ENCODE peak calls at places on chromosomes 5 and 9, in nine cellular contexts. H is neural crest cell, B is fibroblast of mammary gland, F is hepatocyte, T is foreskin fibroblast, P is osteocyte, E is RWPE2, U is cardiac muscle cell, G is suprapubic skin. A is an unnamed sample.

GRCh38 chr5:179488464-179488863 is 61.9 kb upstream of the RUFY1 start:
- DNase-seq in H (no peak), B (no peak), F (no peak), T (no peak), P (no peak), E (no peak), U (peak; percentile 63), G (no peak), A (no peak)

GRCh38 chr5:143142596-143143435 is 260.7 kb downstream of the NR3C1 start:
- DNase-seq in H (no peak), B (peak; percentile 78), F (peak; percentile 40), T (no peak), P (no peak), E (peak; percentile 89), U (peak; percentile 85), G (no peak), A (peak; percentile 97)

GRCh38 chr5:42655982-42656660 is 100.5 kb upstream of the CCDC152 start:
- DNase-seq in H (no peak), B (peak; percentile 19), F (no peak), T (peak; percentile 10), P (no peak), E (no peak), U (peak; percentile 54), G (no peak), A (peak; percentile 50)

GRCh38 chr9:134678671-134679443 is 37.3 kb downstream of the COL5A1 start:
- DNase-seq in H (no peak), B (no peak), F (no peak), T (no peak), P (no peak), E (peak; percentile 42), U (no peak), G (no peak), A (no peak)

GRCh38 chr5:65825388-65826328 is 100.7 kb upstream of the ERBIN start:
- DNase-seq in H (no peak), B (no peak), F (peak; percentile 26), T (no peak), P (no peak), E (no peak), U (no peak), G (no peak), A (no peak)

GRCh38 chr5:138716456-138716924 is 36.7 kb upstream of the CTNNA1 start:
- DNase-seq in H (no peak), B (no peak), F (no peak), T (no peak), P (no peak), E (no peak), U (peak; percentile 53), G (no peak), A (peak; percentile 55)

GRCh38 chr9:92048924-92049625 is 66.1 kb downstream of the SPTLC1 start:
- DNase-seq in H (no peak), B (no peak), F (peak; percentile 47), T (peak; percentile 64), P (no peak), E (no peak), U (no peak), G (no peak), A (no peak)

GRCh38 chr5:87876616-87877015 is 392.0 kb downstream of the TMEM161B start:
- DNase-seq in H (no peak), B (no peak), F (no peak), T (no peak), P (no peak), E (no peak), U (no peak), G (no peak), A (no peak)

GRCh38 chr9:118522093-118523028 is 818.2 kb downstream of the TLR4 start:
- DNase-seq in H (peak; percentile 49), B (peak; percentile 62), F (peak; percentile 74), T (peak; percentile 4), P (no peak), E (no peak), U (peak; percentile 37), G (no peak), A (peak; percentile 73)

GRCh38 chr9:134379774-134380431 is 53.6 kb downstream of the RXRA start:
- DNase-seq in H (no peak), B (peak; percentile 20), F (no peak), T (no peak), P (peak; percentile 91), E (peak; percentile 94), U (no peak), G (no peak), A (peak; percentile 91)

GRCh38 chr5:121366515-121366914 is 485.2 kb upstream of the FTMT start:
- DNase-seq in H (no peak), B (peak; percentile 48), F (no peak), T (peak; percentile 62), P (no peak), E (no peak), U (no peak), G (no peak), A (peak; percentile 58)

DNA sequence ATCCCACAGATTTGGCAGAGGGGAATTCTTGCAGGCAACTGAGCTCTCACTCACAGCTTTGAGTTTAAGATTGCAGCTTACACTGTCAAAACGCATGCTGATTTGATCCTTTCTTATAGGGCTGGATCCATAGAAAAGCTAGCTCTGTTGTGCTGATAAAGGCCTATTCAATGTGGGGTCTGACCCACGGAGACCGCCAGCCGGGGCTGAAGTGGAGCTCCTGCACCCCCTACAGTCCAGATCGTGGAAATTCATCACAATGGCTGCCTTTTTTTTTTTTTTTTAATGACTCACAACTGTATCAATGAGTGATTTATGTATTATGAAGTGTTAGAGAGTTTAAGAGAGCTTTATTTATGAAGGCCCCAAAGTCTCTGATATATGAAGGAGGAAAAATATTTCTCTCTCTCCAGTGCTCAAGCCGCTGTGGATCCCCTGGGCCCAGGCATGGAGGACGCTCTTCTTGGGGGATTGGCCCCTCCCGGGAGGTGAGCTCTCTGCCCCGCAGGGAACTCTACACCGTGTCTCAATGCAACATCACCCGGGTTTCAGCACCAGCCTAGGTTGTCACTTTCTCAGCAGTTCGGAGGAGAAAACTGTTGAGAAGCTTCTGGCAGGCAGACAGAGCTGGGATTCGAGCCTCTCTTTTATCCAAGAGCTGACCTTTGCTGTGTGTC is 700.2 kb downstream of the IRX1 start:
- DNase-seq in H (peak; percentile 62), B (no peak), F (peak; percentile 51), T (no peak), P (no peak), E (no peak), U (no peak), G (no peak), A (peak; percentile 20)
- TF ChIP-seq CTCF in H (peak; percentile 88), B (no peak), F (peak; percentile 66), T (no peak), P (peak; percentile 6), E (peak; percentile 64), U (no peak), G (peak; percentile 24), A (peak; percentile 41)

DNA sequence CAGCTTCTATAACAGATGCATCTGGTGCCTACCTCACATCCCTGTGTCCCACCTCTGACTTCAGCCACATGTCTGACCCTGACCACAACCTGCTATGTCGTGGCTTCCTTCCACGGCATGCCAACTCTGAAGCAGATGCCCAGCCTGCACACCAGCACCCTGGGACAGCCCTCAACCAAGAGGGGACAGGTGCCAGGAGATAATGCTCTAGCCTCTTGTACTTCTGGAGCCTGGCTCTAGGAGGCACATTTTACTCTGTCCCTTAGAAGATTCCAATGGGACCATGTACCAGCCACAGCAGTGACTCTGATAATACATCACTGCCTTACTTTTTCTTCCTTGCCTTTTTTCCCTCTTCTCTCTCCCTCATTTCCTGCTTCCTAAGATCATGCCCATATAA is 51.4 kb downstream of the EBF1 start:
- DNase-seq in H (no peak), B (no peak), F (no peak), T (no peak), P (no peak), E (no peak), U (no peak), G (no peak), A (no peak)
- TF ChIP-seq CTCF in H (no peak), B (no peak), F (no peak), T (no peak), P (no peak), E (no peak), U (no peak), G (no peak), A (no peak)

DNA sequence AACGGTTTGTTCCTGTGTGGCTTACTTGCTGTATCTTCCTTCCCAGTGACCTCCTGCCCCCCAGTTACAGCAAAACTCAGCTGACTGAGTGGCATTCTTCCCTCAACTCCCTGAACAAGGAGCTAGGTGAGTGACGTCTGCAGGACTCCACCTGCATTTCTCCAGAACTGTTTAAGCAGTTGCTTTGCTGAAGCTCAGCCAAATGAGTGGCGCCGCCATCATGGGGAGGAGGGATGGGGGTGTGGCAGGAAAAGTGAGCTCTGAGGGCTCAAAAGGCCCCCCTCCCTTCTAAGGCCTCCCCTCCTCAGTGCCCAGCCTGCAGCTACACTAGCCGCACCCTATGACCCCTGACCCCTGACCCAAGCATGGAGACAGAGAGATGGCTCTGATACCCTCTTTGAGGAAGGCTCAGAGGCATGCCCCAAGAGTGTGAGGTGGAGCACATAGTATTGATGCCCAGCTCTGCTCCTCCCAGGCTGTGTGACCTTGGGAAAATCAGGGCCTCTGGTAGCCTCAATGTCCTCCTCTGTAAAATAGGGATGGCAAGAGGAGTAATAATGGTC is 12.7 kb downstream of the CCDC180 start:
- DNase-seq in H (no peak), B (no peak), F (no peak), T (no peak), P (no peak), E (no peak), U (no peak), G (no peak), A (no peak)
- TF ChIP-seq CTCF in H (no peak), B (no peak), F (no peak), T (no peak), P (no peak), E (no peak), U (no peak), G (no peak), A (no peak)

GRCh38 chr5:128083033-128083810 is at the start of gene SLC12A2:
- DNase-seq in H (peak; percentile 84), B (peak; percentile 96), F (peak; percentile 96), T (peak; percentile 96), P (peak; percentile 96), E (peak; percentile 97), U (peak; percentile 98), G (peak; percentile 93), A (peak; percentile 98)

GRCh38 chr5:128084228-128085167 is 932 bp downstream of the SLC12A2 start:
- DNase-seq in H (peak; percentile 36), B (peak; percentile 28), F (peak; percentile 51), T (peak; percentile 26), P (no peak), E (peak; percentile 76), U (peak; percentile 35), G (peak; percentile 80), A (peak; percentile 54)

GRCh38 chr5:128083811-128084227 is 253 bp downstream of the SLC12A2 start:
- DNase-seq in H (peak; percentile 63), B (peak; percentile 31), F (no peak), T (peak; percentile 56), P (peak; percentile 92), E (peak; percentile 77), U (peak; percentile 73), G (no peak), A (no peak)

GRCh38 chr5:128082551-128083032 is 974 bp upstream of the SLC12A2 start:
- DNase-seq in H (no peak), B (no peak), F (no peak), T (no peak), P (no peak), E (no peak), U (no peak), G (no peak), A (no peak)

DNA sequence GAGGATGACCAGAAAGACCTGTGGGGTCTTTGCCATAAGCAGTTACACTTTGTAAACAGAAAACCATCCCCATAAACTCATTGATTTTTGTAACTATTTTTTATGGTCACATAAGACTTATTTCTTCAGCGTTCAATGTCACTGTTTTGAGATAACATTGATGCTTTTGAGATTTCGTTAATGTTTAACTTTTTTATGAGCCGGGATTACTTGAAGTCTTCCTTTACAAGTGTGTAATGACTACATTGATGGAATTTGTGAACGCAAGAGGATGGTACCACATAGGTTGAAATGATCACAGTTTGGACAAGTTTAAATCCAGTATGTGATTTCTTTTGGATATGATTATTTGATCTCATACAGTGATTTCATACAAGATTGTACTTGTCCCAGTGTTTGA is 1.8 kb downstream of the SLC12A2 start:
- DNase-seq in H (no peak), B (no peak), F (peak; percentile 18), T (no peak), P (no peak), E (no peak), U (no peak), G (no peak), A (peak; percentile 9)
- TF ChIP-seq CTCF in H (no peak), B (no peak), F (no peak), T (no peak), P (no peak), E (no peak), U (no peak), G (no peak), A (no peak)

A was measured in MCF 10A.